ENCODE peak calls at places on chromosomes 16 and 17, in six cellular contexts. J is heart left ventricle, N is dorsolateral prefrontal cortex, U is T-cell, Z is activated T-cell treated with anti-CD3 and anti-CD28 coated beads for 1 hour, T is B cell. H is an unnamed sample.

GRCh38 chr17:59761385-59762021 is 54.0 kb downstream of the VMP1 start:
- DNase-seq in U (no peak), J (no peak), N (no peak), T (no peak), Z (no peak), H (no peak)

GRCh38 chr17:12665263-12666210 is at the start of gene MYOCD:
- DNase-seq in U (no peak), N (no peak), T (no peak), Z (no peak), J (peak; percentile 90), H (no peak)

GRCh38 chr17:34709108-34709779 is 129.9 kb downstream of the TMEM132E start:
- DNase-seq in U (no peak), N (no peak), Z (no peak), J (no peak), T (no peak), H (no peak)

GRCh38 chr17:58577696-58578095 is 63.3 kb upstream of the MTMR4 start:
- DNase-seq in J (peak; percentile 46), U (peak; percentile 49), T (peak; percentile 61), Z (peak; percentile 43), N (peak; percentile 82), H (peak; percentile 90)

GRCh38 chr17:213286-214105 is 32.0 kb upstream of the DOC2B start:
- DNase-seq in N (no peak), Z (no peak), T (no peak), J (no peak), U (no peak), H (no peak)

GRCh38 chr17:65027305-65027704 is 29.2 kb downstream of the GNA13 start:
- DNase-seq in T (peak; percentile 54), J (no peak), N (no peak), U (peak; percentile 50), Z (peak; percentile 17), H (no peak)

GRCh38 chr17:70520447-70520846 is 351.1 kb downstream of the KCNJ2 start:
- DNase-seq in J (no peak), Z (no peak), U (no peak), T (no peak), N (no peak), H (no peak)

GRCh38 chr16:6803171-6803570 is 529.5 kb upstream of the RBFOX1 start:
- DNase-seq in Z (no peak), U (no peak), J (no peak), T (no peak), N (no peak), H (peak; percentile 28)

GRCh38 chr16:78704421-78704820 is 605.0 kb downstream of the WWOX start:
- DNase-seq in Z (no peak), J (no peak), T (no peak), U (no peak), N (no peak), H (no peak)

GRCh38 chr16:72092832-72093447 is 480 bp downstream of the TXNL4B start:
- DNase-seq in U (peak; percentile 4), N (no peak), Z (no peak), T (no peak), J (no peak), H (no peak)

GRCh38 chr17:76927577-76927976 is 59.4 kb downstream of the MGAT5B start:
- DNase-seq in T (no peak), U (no peak), J (no peak), N (no peak), Z (no peak), H (no peak)

GRCh38 chr17:40647549-40648325 is at the start of gene SMARCE1:
- DNase-seq in Z (peak; percentile 63), T (peak; percentile 80), U (peak; percentile 72), J (peak; percentile 68), N (peak; percentile 58), H (peak; percentile 62)

GRCh38 chr16:80824623-80825364 is 20.4 kb upstream of the CDYL2 start:
- DNase-seq in J (no peak), U (peak; percentile 15), N (no peak), Z (no peak), T (no peak), H (peak; percentile 40)

GRCh38 chr16:76464973-76465620 is 187.9 kb downstream of the CNTNAP4 start:
- DNase-seq in U (no peak), Z (no peak), T (no peak), J (no peak), N (no peak), H (no peak)

GRCh38 chr17:18038149-18038850 is 668 bp downstream of the ATPAF2 start:
- DNase-seq in J (no peak), Z (no peak), U (no peak), N (no peak), T (peak; percentile 54), H (no peak)

GRCh38 chr17:39903158-39903884 is 15.1 kb downstream of the GSDMB start:
- DNase-seq in Z (no peak), T (no peak), J (no peak), N (no peak), U (no peak), H (no peak)

GRCh38 chr16:3467920-3468319 is 24.4 kb downstream of the NAA60 start:
- DNase-seq in N (no peak), Z (no peak), U (no peak), T (no peak), J (peak; percentile 4), H (no peak)

GRCh38 chr16:48574148-48574547 is 35.8 kb downstream of the N4BP1 start:
- DNase-seq in U (no peak), N (no peak), T (no peak), Z (no peak), J (no peak), H (no peak)

GRCh38 chr16:67897231-67897630 is 4.2 kb downstream of the PSKH1 start:
- DNase-seq in J (no peak), N (no peak), U (no peak), T (no peak), Z (no peak), H (peak; percentile 65)

GRCh38 chr17:78448356-78448993 is 70.0 kb downstream of the PGS1 start:
- DNase-seq in U (no peak), N (no peak), J (no peak), Z (no peak), T (no peak), H (no peak)

GRCh38 chr17:2087597-2088211 is 32.8 kb downstream of the HIC1 start:
- DNase-seq in T (peak; percentile 74), Z (no peak), J (peak; percentile 64), U (peak; percentile 29), N (peak; percentile 24), H (peak; percentile 69)

GRCh38 chr17:69574257-69575197 is 160.0 kb downstream of the MAP2K6 start:
- DNase-seq in T (no peak), Z (no peak), N (no peak), U (no peak), J (no peak), H (no peak)

GRCh38 chr16:27867122-27868110 is 196.1 kb downstream of the GSG1L start:
- DNase-seq in T (no peak), N (peak; percentile 54), Z (peak; percentile 25), U (peak; percentile 3), J (peak; percentile 72), H (peak; percentile 72)

H was measured in Ammon's horn.